ENCODE peak calls at places on chromosomes 4 and X, in ten cellular contexts. One of them, this sample, is unnamed.

GRCh38 chr4:138112389-138112788 is 129.8 kb downstream of the SLC7A11 start:
- DNase-seq in neuronal stem cell: no peak
- DNase-seq in glutamatergic neuron: no peak
- DNase-seq in EL: no peak
- DNase-seq in left ventricle myocardium inferior: no peak
- DNase-seq in GM20000: no peak
- DNase-seq in NCI-H345: no peak
- DNase-seq in Ammon's horn: no peak
- DNase-seq in GM04503: no peak
- DNase-seq in Kasumi-1: no peak
- DNase-seq in this sample: no peak

GRCh38 chrX:130636277-130636676 is 234.5 kb downstream of the RBMX2 start:
- DNase-seq in Kasumi-1: no peak
- DNase-seq in EL: no peak
- DNase-seq in glutamatergic neuron: no peak
- DNase-seq in NCI-H345: peak
- DNase-seq in left ventricle myocardium inferior: no peak
- DNase-seq in neuronal stem cell: no peak
- DNase-seq in GM20000: no peak
- DNase-seq in GM04503: no peak
- DNase-seq in Ammon's horn: no peak
- DNase-seq in this sample: no peak

GRCh38 chrX:64976673-64977040 is 407 bp upstream of the ZC4H2 start:
- DNase-seq in neuronal stem cell: no peak
- DNase-seq in GM04503: no peak
- DNase-seq in GM20000: no peak
- DNase-seq in Ammon's horn: peak
- DNase-seq in glutamatergic neuron: no peak
- DNase-seq in EL: no peak
- DNase-seq in Kasumi-1: no peak
- DNase-seq in NCI-H345: no peak
- DNase-seq in left ventricle myocardium inferior: no peak
- DNase-seq in this sample: no peak

GRCh38 chr4:86999244-86999643 is 64.4 kb downstream of the AFF1 start:
- DNase-seq in Kasumi-1: peak
- DNase-seq in left ventricle myocardium inferior: no peak
- DNase-seq in Ammon's horn: no peak
- DNase-seq in NCI-H345: no peak
- DNase-seq in GM20000: no peak
- DNase-seq in EL: no peak
- DNase-seq in GM04503: no peak
- DNase-seq in glutamatergic neuron: no peak
- DNase-seq in neuronal stem cell: no peak
- DNase-seq in this sample: no peak

GRCh38 chr4:40309250-40309774 is 25.8 kb upstream of the CHRNA9 start:
- DNase-seq in EL: peak
- DNase-seq in glutamatergic neuron: peak
- DNase-seq in Ammon's horn: peak
- DNase-seq in left ventricle myocardium inferior: peak
- DNase-seq in GM20000: peak
- DNase-seq in NCI-H345: no peak
- DNase-seq in Kasumi-1: no peak
- DNase-seq in neuronal stem cell: peak
- DNase-seq in GM04503: no peak
- DNase-seq in this sample: peak

GRCh38 chr4:94307231-94307840 is 35.3 kb downstream of the HPGDS start:
- DNase-seq in left ventricle myocardium inferior: no peak
- DNase-seq in GM04503: no peak
- DNase-seq in Ammon's horn: no peak
- DNase-seq in glutamatergic neuron: no peak
- DNase-seq in Kasumi-1: no peak
- DNase-seq in EL: peak
- DNase-seq in NCI-H345: no peak
- DNase-seq in neuronal stem cell: no peak
- DNase-seq in GM20000: no peak
- DNase-seq in this sample: no peak

GRCh38 chrX:2457289-2458133 is 43.3 kb downstream of the DHRSX start:
- DNase-seq in Kasumi-1: no peak
- DNase-seq in neuronal stem cell: no peak
- DNase-seq in glutamatergic neuron: no peak
- DNase-seq in EL: no peak
- DNase-seq in Ammon's horn: no peak
- DNase-seq in left ventricle myocardium inferior: no peak
- DNase-seq in GM04503: no peak
- DNase-seq in GM20000: no peak
- DNase-seq in NCI-H345: no peak
- DNase-seq in this sample: no peak

GRCh38 chr4:74618659-74619058 is 173.7 kb downstream of the AREG start:
- DNase-seq in Kasumi-1: no peak
- DNase-seq in left ventricle myocardium inferior: no peak
- DNase-seq in GM04503: no peak
- DNase-seq in NCI-H345: no peak
- DNase-seq in GM20000: no peak
- DNase-seq in neuronal stem cell: no peak
- DNase-seq in glutamatergic neuron: no peak
- DNase-seq in Ammon's horn: no peak
- DNase-seq in EL: peak
- DNase-seq in this sample: peak

GRCh38 chr4:71553605-71554004 is 214.8 kb downstream of the SLC4A4 start:
- DNase-seq in left ventricle myocardium inferior: no peak
- DNase-seq in GM04503: no peak
- DNase-seq in EL: peak
- DNase-seq in GM20000: peak
- DNase-seq in Kasumi-1: peak
- DNase-seq in glutamatergic neuron: no peak
- DNase-seq in Ammon's horn: peak
- DNase-seq in neuronal stem cell: no peak
- DNase-seq in NCI-H345: peak
- DNase-seq in this sample: no peak

GRCh38 chr4:127788517-127788916 is 6.4 kb downstream of the HSPA4L start:
- DNase-seq in GM04503: no peak
- DNase-seq in glutamatergic neuron: no peak
- DNase-seq in EL: peak
- DNase-seq in Kasumi-1: peak
- DNase-seq in Ammon's horn: no peak
- DNase-seq in neuronal stem cell: no peak
- DNase-seq in NCI-H345: no peak
- DNase-seq in left ventricle myocardium inferior: no peak
- DNase-seq in GM20000: no peak
- DNase-seq in this sample: no peak

GRCh38 chrX:10636337-10636736 is 16.0 kb upstream of the MID1 start:
- DNase-seq in neuronal stem cell: no peak
- DNase-seq in GM20000: no peak
- DNase-seq in GM04503: no peak
- DNase-seq in glutamatergic neuron: peak
- DNase-seq in EL: peak
- DNase-seq in Ammon's horn: peak
- DNase-seq in NCI-H345: peak
- DNase-seq in Kasumi-1: no peak
- DNase-seq in left ventricle myocardium inferior: no peak
- DNase-seq in this sample: peak

GRCh38 chr4:140233811-140234696 is 80.1 kb upstream of the MAML3 start:
- DNase-seq in left ventricle myocardium inferior: no peak
- DNase-seq in GM20000: no peak
- DNase-seq in GM04503: no peak
- DNase-seq in NCI-H345: no peak
- DNase-seq in Kasumi-1: no peak
- DNase-seq in glutamatergic neuron: no peak
- DNase-seq in EL: peak
- DNase-seq in neuronal stem cell: no peak
- DNase-seq in Ammon's horn: no peak
- DNase-seq in this sample: no peak

GRCh38 chr4:54902261-54902660 is 223.1 kb downstream of the KDR start:
- DNase-seq in Kasumi-1: no peak
- DNase-seq in neuronal stem cell: no peak
- DNase-seq in GM04503: peak
- DNase-seq in glutamatergic neuron: no peak
- DNase-seq in left ventricle myocardium inferior: no peak
- DNase-seq in NCI-H345: no peak
- DNase-seq in GM20000: no peak
- DNase-seq in Ammon's horn: no peak
- DNase-seq in EL: peak
- DNase-seq in this sample: peak

GRCh38 chr4:21032246-21032645 is 332.0 kb downstream of the PACRGL start:
- DNase-seq in neuronal stem cell: no peak
- DNase-seq in EL: no peak
- DNase-seq in GM04503: no peak
- DNase-seq in NCI-H345: no peak
- DNase-seq in Ammon's horn: no peak
- DNase-seq in GM20000: no peak
- DNase-seq in Kasumi-1: no peak
- DNase-seq in glutamatergic neuron: no peak
- DNase-seq in left ventricle myocardium inferior: no peak
- DNase-seq in this sample: no peak

GRCh38 chr4:113587156-113587555 is 174.4 kb downstream of the CAMK2D start:
- DNase-seq in GM20000: no peak
- DNase-seq in glutamatergic neuron: no peak
- DNase-seq in Kasumi-1: no peak
- DNase-seq in NCI-H345: no peak
- DNase-seq in GM04503: no peak
- DNase-seq in Ammon's horn: no peak
- DNase-seq in left ventricle myocardium inferior: no peak
- DNase-seq in neuronal stem cell: no peak
- DNase-seq in EL: no peak
- DNase-seq in this sample: no peak